ENCODE peak calls at places on chromosomes 1 and 21, in four cellular contexts. Q, K, A and B are unnamed samples.

GRCh38 chr1:221141606-221142285 is 262.5 kb downstream of the HLX start:
- DNase-seq in Q (no peak), K (no peak), A (no peak), B (no peak)

GRCh38 chr1:182515556-182515955 is 65.6 kb downstream of the RGSL1 start:
- DNase-seq in Q (no peak), K (no peak), A (no peak), B (no peak)

GRCh38 chr1:212545941-212546638 is 62.5 kb upstream of the ATF3 start:
- DNase-seq in Q (no peak), K (peak; percentile 64), A (no peak), B (no peak)

GRCh38 chr1:53702287-53702805 is 36.6 kb downstream of the GLIS1 start:
- DNase-seq in Q (no peak), K (no peak), A (no peak), B (no peak)

GRCh38 chr1:109619655-109620395 is at the start of gene AMPD2:
- DNase-seq in Q (no peak), K (peak; percentile 49), A (peak; percentile 90), B (peak; percentile 67)

GRCh38 chr1:230922620-230923019 is 54.3 kb upstream of the C1orf198 start:
- DNase-seq in Q (no peak), K (no peak), A (peak; percentile 31), B (no peak)

GRCh38 chr1:209246660-209247059 is 336.9 kb upstream of the CAMK1G start:
- DNase-seq in Q (peak; percentile 3), K (no peak), A (peak; percentile 10), B (no peak)

GRCh38 chr1:40143891-40144575 is 17.2 kb upstream of the RLF start:
- DNase-seq in Q (no peak), K (peak; percentile 58), A (peak; percentile 64), B (peak; percentile 35)

GRCh38 chr1:204735042-204735441 is 49.5 kb upstream of the LRRN2 start:
- DNase-seq in Q (no peak), K (no peak), A (no peak), B (no peak)

GRCh38 chr1:234976880-234977680 is 151.6 kb downstream of the TOMM20 start:
- DNase-seq in Q (no peak), K (peak; percentile 57), A (no peak), B (no peak)

GRCh38 chr1:118785246-118785645 is 202.9 kb downstream of the TBX15 start:
- DNase-seq in Q (no peak), K (no peak), A (no peak), B (no peak)

GRCh38 chr1:187092104-187092503 is 263.4 kb downstream of the PLA2G4A start:
- DNase-seq in Q (no peak), K (no peak), A (no peak), B (no peak)

GRCh38 chr1:81252471-81253160 is 548.1 kb upstream of the ADGRL2 start:
- DNase-seq in Q (no peak), K (no peak), A (no peak), B (no peak)

GRCh38 chr1:190022709-190023108 is 455.0 kb downstream of the BRINP3 start:
- DNase-seq in Q (no peak), K (no peak), A (no peak), B (no peak)

GRCh38 chr21:42245348-42246185 is 26.6 kb downstream of the ABCG1 start:
- DNase-seq in Q (no peak), K (peak; percentile 66), A (peak; percentile 92), B (no peak)

GRCh38 chr1:153849487-153850185 is 73.1 kb downstream of the GATAD2B start:
- DNase-seq in Q (no peak), K (no peak), A (peak; percentile 77), B (no peak)

GRCh38 chr1:109299087-109299983 is 7.5 kb downstream of the MYBPHL start:
- DNase-seq in Q (peak; percentile 82), K (peak; percentile 98), A (no peak), B (peak; percentile 54)

GRCh38 chr1:94602802-94603625 is 61.5 kb upstream of the F3 start:
- DNase-seq in Q (no peak), K (no peak), A (no peak), B (no peak)

GRCh38 chr1:156128749-156129682 is 14.5 kb downstream of the LMNA start:
- DNase-seq in Q (no peak), K (no peak), A (no peak), B (peak; percentile 74)

GRCh38 chr1:97144527-97144926 is 422.9 kb downstream of the PTBP2 start:
- DNase-seq in Q (peak; percentile 37), K (no peak), A (no peak), B (no peak)

GRCh38 chr1:25099343-25099951 is 132.9 kb downstream of the SYF2 start:
- DNase-seq in Q (no peak), K (peak; percentile 61), A (peak; percentile 53), B (no peak)

GRCh38 chr1:101150676-101151075 is 86.1 kb upstream of the S1PR1 start:
- DNase-seq in Q (no peak), K (no peak), A (no peak), B (no peak)

GRCh38 chr1:203396595-203397194 is 45.8 kb upstream of the FMOD start:
- DNase-seq in Q (no peak), K (no peak), A (no peak), B (no peak)

GRCh38 chr21:40013001-40013735 is 145.9 kb downstream of the PCP4 start:
- DNase-seq in Q (no peak), K (no peak), A (no peak), B (no peak)

GRCh38 chr1:121516279-121516967 is 331.6 kb downstream of the SRGAP2C start:
- DNase-seq in Q (no peak), K (peak; percentile 43), A (no peak), B (peak; percentile 4)

GRCh38 chr1:114122891-114123621 is 30.6 kb downstream of the SYT6 start:
- DNase-seq in Q (peak; percentile 17), K (no peak), A (no peak), B (no peak)

GRCh38 chr1:2270260-2271100 is 42.4 kb downstream of the SKI start:
- DNase-seq in Q (no peak), K (no peak), A (peak; percentile 69), B (no peak)

GRCh38 chr21:44952116-44952928 is 12.5 kb downstream of the SLX9 start:
- DNase-seq in Q (no peak), K (no peak), A (peak; percentile 58), B (no peak)

GRCh38 chr1:204261746-204262505 is 48.1 kb upstream of the GOLT1A start:
- DNase-seq in Q (peak; percentile 39), K (no peak), A (no peak), B (peak; percentile 53)

GRCh38 chr21:17537299-17537698 is 24.5 kb downstream of the CXADR start:
- DNase-seq in Q (no peak), K (no peak), A (no peak), B (no peak)